ENCODE peak calls at places on chromosomes 2 and 18, in four cellular contexts. Q is progenitor cell of endocrine pancreas, W is brain microvascular endothelial cell, F is BJ. X is an unnamed sample.

GRCh38 chr2:136131484-136131960 is 13.6 kb upstream of the CXCR4 start:
- DNase-seq in Q (no peak), W (no peak), F (no peak), X (no peak)

GRCh38 chr2:73294239-73294638 is 891 bp upstream of the EGR4 start:
- DNase-seq in Q (no peak), W (no peak), F (no peak), X (no peak)

GRCh38 chr2:241214766-241215165 is 26.3 kb downstream of the ANO7 start:
- DNase-seq in Q (no peak), W (no peak), F (no peak), X (no peak)

GRCh38 chr2:217204358-217204757 is 344.5 kb upstream of the TNP1 start:
- DNase-seq in Q (no peak), W (no peak), F (peak), X (no peak)

GRCh38 chr2:136072616-136073015 is 45.3 kb downstream of the CXCR4 start:
- DNase-seq in Q (no peak), W (no peak), F (no peak), X (no peak)

GRCh38 chr2:151827564-151828142 is 568 bp downstream of the ARL5A start:
- DNase-seq in Q (peak), W (peak), F (no peak), X (peak)

GRCh38 chr2:39325966-39326365 is 82.2 kb upstream of the CDKL4 start:
- DNase-seq in Q (no peak), W (peak), F (no peak), X (no peak)

GRCh38 chr2:40316631-40317030 is 135.3 kb downstream of the SLC8A1 start:
- DNase-seq in Q (no peak), W (no peak), F (no peak), X (no peak)

GRCh38 chr2:176567361-176567760 is 298.1 kb downstream of the MTX2 start:
- DNase-seq in Q (no peak), W (no peak), F (no peak), X (no peak)

GRCh38 chr2:132979339-132980093 is 309.5 kb upstream of the LYPD1 start:
- DNase-seq in Q (no peak), W (no peak), F (no peak), X (no peak)

GRCh38 chr2:105950521-105951389 is 206.0 kb downstream of the NCK2 start:
- DNase-seq in Q (no peak), W (peak), F (no peak), X (no peak)

GRCh38 chr2:173419506-173419905 is 64.8 kb downstream of the CDCA7 start:
- DNase-seq in Q (no peak), W (no peak), F (no peak), X (no peak)

GRCh38 chr2:191539068-191539467 is 138.9 kb upstream of the NABP1 start:
- DNase-seq in Q (no peak), W (peak), F (no peak), X (no peak)
- TF ChIP-seq CTCF in Q (peak), W (peak), F (peak), X (peak)

DNA sequence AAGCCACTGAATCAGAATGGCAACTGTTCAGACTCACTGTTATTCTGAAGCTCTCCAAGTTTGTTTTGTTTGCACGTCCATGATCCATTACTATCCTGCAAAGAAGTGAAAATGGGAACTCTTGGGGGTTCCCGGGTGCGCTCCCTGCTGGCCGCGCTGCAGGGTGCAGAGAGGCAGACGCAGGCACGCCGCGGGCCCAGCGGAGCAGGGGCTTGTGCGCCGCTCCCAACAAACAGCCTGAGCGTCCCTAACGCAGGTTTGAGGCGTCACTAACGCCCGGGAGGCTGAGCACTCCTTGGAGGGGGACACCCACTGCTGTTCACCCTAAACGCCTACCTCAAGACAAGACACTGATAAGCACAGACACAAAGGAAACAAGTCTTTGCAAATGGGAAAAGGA is 14.3 kb upstream of the PIEZO2 start:
- DNase-seq in Q (no peak), W (no peak), F (no peak), X (peak)
- TF ChIP-seq CTCF in Q (peak), W (peak), F (no peak), X (peak)

DNA sequence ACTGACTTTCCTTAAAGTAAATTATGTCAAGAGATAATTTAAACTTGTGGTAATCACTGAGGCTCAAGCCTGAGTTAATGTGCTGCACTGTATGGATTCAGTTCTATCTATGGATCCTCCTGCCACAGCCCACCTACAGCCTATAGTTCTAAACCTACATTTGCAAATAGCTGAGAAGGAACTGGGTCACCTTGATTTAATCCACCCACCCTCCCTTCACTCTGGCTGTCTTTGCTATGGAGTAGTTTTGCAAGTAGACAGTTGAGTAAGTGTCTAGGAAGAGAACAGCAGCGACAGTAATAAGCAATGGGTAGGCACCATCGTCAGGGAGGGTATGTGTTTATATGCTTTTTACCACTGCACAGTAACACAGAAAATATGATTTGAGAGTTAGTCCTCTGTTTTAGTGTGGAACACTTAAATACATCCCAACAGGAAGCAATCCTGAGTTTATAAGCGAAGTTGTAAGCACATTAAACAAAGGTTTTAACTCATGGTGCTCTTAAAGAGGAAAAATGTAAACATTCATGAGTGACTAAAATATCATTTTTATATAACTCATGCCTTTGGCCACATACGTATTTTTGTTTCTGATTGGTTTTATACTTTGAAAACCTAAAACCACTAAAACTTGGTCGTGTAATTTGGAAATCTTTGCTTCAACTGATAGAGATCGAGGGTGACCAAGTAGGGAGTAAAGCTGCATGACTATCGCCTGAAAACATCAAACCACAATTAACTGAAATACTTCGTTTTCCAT is 36.3 kb upstream of the CHRNA1 start:
- DNase-seq in Q (no peak), W (no peak), F (no peak), X (no peak)
- TF ChIP-seq CTCF in Q (no peak), W (no peak), F (no peak), X (no peak)

GRCh38 chr18:12278153-12278764 is 24.1 kb downstream of the CIDEA start:
- DNase-seq in Q (no peak), W (no peak), F (no peak), X (no peak)
- TF ChIP-seq CTCF in Q (peak), W (peak), F (no peak), X (no peak)

GRCh38 chr2:59449264-59449663 is 1104.2 kb downstream of the BCL11A start:
- DNase-seq in Q (no peak), W (no peak), F (no peak), X (no peak)
- TF ChIP-seq CTCF in Q (no peak), W (no peak), F (no peak), X (peak)

GRCh38 chr18:22559414-22560282 is 141.9 kb upstream of the CTAGE1 start:
- DNase-seq in Q (peak), W (peak), F (no peak), X (peak)
- TF ChIP-seq CTCF in Q (peak), W (peak), F (peak), X (no peak)

GRCh38 chr18:10518595-10519273 is 7.1 kb upstream of the NAPG start:
- DNase-seq in Q (no peak), W (peak), F (no peak), X (no peak)
- TF ChIP-seq CTCF in Q (peak), W (peak), F (peak), X (no peak)

DNA sequence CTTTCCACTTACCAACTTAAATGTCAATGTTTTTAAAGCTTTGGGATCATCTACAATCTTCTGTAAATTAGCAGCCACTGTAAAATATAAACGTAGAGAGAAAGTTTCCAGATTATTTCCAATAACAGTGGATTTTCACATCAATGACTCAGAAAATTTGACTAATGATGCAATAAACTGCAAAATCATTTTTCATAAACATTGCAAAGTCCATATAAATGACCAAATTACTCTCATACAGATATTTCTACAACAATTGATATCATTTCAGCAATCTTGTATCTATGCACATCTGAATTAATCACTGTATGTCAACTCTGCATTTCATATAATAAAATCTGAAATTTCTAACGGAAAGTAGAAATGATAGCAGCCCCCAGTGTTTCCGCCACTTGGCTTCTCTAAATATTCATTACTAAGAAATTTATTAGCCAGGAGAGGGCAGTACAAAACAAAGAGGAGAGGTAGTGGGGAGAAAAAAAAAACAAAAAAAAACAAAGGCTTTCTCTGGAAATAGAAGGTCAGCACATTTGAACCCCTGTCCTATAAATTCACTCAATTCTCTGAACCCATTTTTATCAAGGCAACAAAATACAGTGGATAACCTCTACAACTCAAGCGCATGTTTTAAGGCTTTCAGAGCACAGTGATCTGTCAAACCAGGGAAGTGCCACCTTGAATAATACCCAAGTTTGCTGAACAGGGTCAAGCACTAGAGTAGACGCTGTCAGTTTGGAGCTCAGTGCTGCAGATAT is 282.6 kb downstream of the STK39 start:
- DNase-seq in Q (no peak), W (no peak), F (no peak), X (no peak)
- TF ChIP-seq CTCF in Q (peak), W (peak), F (peak), X (peak)

X was measured in right lobe of liver.